ENCODE peak calls at places on chromosomes 2 and 18, in seven cellular contexts. X, M, W, S, B, U and N are unnamed samples.

GRCh38 chr2:112818094-112818902 is 18.3 kb downstream of the IL1B start:
- DNase-seq in X (peak; percentile 82), S (no peak), M (no peak), B (no peak), U (no peak), W (no peak), N (no peak)

GRCh38 chr2:197786010-197786877 is 1.1 kb upstream of the BOLL start:
- DNase-seq in B (peak; percentile 46), W (peak; percentile 94), U (peak; percentile 82), M (no peak), X (no peak), S (peak; percentile 35), N (peak; percentile 80)

GRCh38 chr2:172409042-172409441 is 18.3 kb upstream of the ITGA6 start:
- DNase-seq in W (no peak), U (no peak), M (no peak), B (no peak), S (no peak), X (no peak), N (no peak)

GRCh38 chr2:24972315-24972958 is 682 bp upstream of the DNAJC27 start:
- DNase-seq in B (peak; percentile 50), M (no peak), X (peak; percentile 36), S (peak; percentile 27), W (no peak), U (no peak), N (no peak)

GRCh38 chr2:38602136-38602731 is 494 bp downstream of the HNRNPLL start:
- DNase-seq in M (no peak), X (peak; percentile 24), B (no peak), S (peak; percentile 11), U (peak; percentile 84), W (peak; percentile 46), N (no peak)

GRCh38 chr2:138365581-138365980 is 136.0 kb upstream of the SPOPL start:
- DNase-seq in W (no peak), X (no peak), M (no peak), U (no peak), B (no peak), S (no peak), N (no peak)

GRCh38 chr2:71786291-71787107 is 333.1 kb downstream of the DYSF start:
- DNase-seq in W (no peak), B (no peak), X (no peak), M (no peak), S (no peak), U (no peak), N (no peak)

GRCh38 chr18:8609711-8610441 is 639 bp downstream of the RAB12 start:
- DNase-seq in B (peak; percentile 15), U (peak; percentile 78), S (no peak), M (no peak), W (no peak), X (peak; percentile 11), N (no peak)

GRCh38 chr2:221521261-221521845 is 50.8 kb downstream of the EPHA4 start:
- DNase-seq in U (no peak), S (no peak), B (no peak), X (no peak), W (no peak), M (no peak), N (no peak)

GRCh38 chr2:11004206-11004605 is 92.5 kb downstream of the KCNF1 start:
- DNase-seq in W (no peak), M (peak; percentile 77), U (no peak), S (no peak), X (no peak), B (no peak), N (no peak)

GRCh38 chr18:2123077-2123476 is 448.2 kb downstream of the METTL4 start:
- DNase-seq in M (no peak), X (no peak), W (no peak), S (no peak), U (no peak), B (no peak), N (no peak)

GRCh38 chr2:229489016-229489415 is 217.9 kb upstream of the PID1 start:
- DNase-seq in U (no peak), M (peak; percentile 13), W (no peak), X (no peak), S (no peak), B (peak; percentile 97), N (no peak)

GRCh38 chr18:8849696-8850095 is 144.3 kb downstream of the MTCL1 start:
- DNase-seq in B (peak; percentile 23), S (no peak), U (no peak), W (no peak), M (peak; percentile 57), X (no peak), N (no peak)

GRCh38 chr18:78778651-78779050 is 201.0 kb upstream of the SALL3 start:
- DNase-seq in W (no peak), S (no peak), M (no peak), B (no peak), X (no peak), U (no peak), N (no peak)

GRCh38 chr18:51955136-51955535 is 384.9 kb upstream of the DCC start:
- DNase-seq in U (peak; percentile 67), S (no peak), X (no peak), B (no peak), W (no peak), M (no peak), N (no peak)

GRCh38 chr2:200615247-200615646 is 29.4 kb downstream of the AOX1 start:
- DNase-seq in U (no peak), W (no peak), X (no peak), B (peak; percentile 80), M (peak; percentile 78), S (no peak), N (no peak)

GRCh38 chr2:40625849-40626248 is 174.0 kb upstream of the SLC8A1 start:
- DNase-seq in X (no peak), M (peak; percentile 90), B (peak; percentile 82), W (no peak), U (no peak), S (no peak), N (no peak)

GRCh38 chr2:71607490-71607889 is 154.1 kb downstream of the DYSF start:
- DNase-seq in M (no peak), S (no peak), W (peak; percentile 1), B (no peak), X (no peak), U (peak; percentile 32), N (no peak)

GRCh38 chr2:207282916-207283315 is 117.2 kb upstream of the KLF7 start:
- DNase-seq in X (no peak), S (no peak), M (no peak), U (no peak), W (no peak), B (no peak), N (no peak)

GRCh38 chr2:7034313-7034712 is 117.1 kb downstream of the RNF144A start:
- DNase-seq in M (no peak), S (no peak), B (no peak), X (no peak), W (peak; percentile 41), U (peak; percentile 70), N (no peak)

GRCh38 chr2:137729305-137729704 is 235.0 kb upstream of the HNMT start:
- DNase-seq in S (no peak), U (no peak), B (no peak), M (no peak), W (no peak), X (no peak), N (no peak)

GRCh38 chr2:41854227-41854626 is 193.6 kb upstream of the PKDCC start:
- DNase-seq in W (no peak), B (peak; percentile 26), U (no peak), X (no peak), M (peak; percentile 64), S (no peak), N (no peak)

GRCh38 chr2:217218269-217219140 is 358.6 kb upstream of the TNP1 start:
- DNase-seq in X (no peak), M (peak; percentile 87), W (no peak), S (no peak), U (no peak), B (no peak), N (no peak)

GRCh38 chr2:43429366-43429765 is 166.5 kb downstream of the THADA start:
- DNase-seq in S (no peak), W (no peak), X (no peak), U (no peak), B (no peak), M (no peak), N (no peak)

GRCh38 chr2:47309952-47310800 is 92.8 kb upstream of the MSH2 start:
- DNase-seq in X (no peak), M (peak; percentile 51), S (no peak), B (no peak), U (no peak), W (no peak), N (no peak)

GRCh38 chr18:75213610-75214009 is 3.0 kb downstream of the TSHZ1 start:
- DNase-seq in M (peak; percentile 36), S (no peak), B (no peak), W (no peak), U (no peak), X (peak; percentile 56), N (no peak)

GRCh38 chr2:159807183-159808037 is 9.4 kb upstream of the CD302 start:
- DNase-seq in W (peak; percentile 40), X (no peak), B (peak; percentile 77), S (no peak), M (peak; percentile 61), U (no peak), N (no peak)

GRCh38 chr18:51278045-51278649 is 80.7 kb upstream of the MEX3C start:
- DNase-seq in M (no peak), U (no peak), W (peak; percentile 83), S (no peak), B (peak; percentile 52), X (peak; percentile 47), N (peak; percentile 64)

GRCh38 chr2:180394305-180394704 is 387.2 kb upstream of the CWC22 start:
- DNase-seq in U (no peak), W (no peak), X (no peak), M (no peak), B (peak; percentile 8), S (no peak), N (no peak)

GRCh38 chr2:8309131-8309530 is 372.7 kb upstream of the ID2 start:
- DNase-seq in W (no peak), X (no peak), M (no peak), S (no peak), U (no peak), B (no peak), N (no peak)

GRCh38 chr2:21367421-21367820 is 243.7 kb downstream of the TDRD15 start:
- DNase-seq in X (no peak), M (peak; percentile 69), U (no peak), B (peak; percentile 55), W (no peak), S (no peak), N (no peak)

GRCh38 chr2:128548461-128548891 is 229.8 kb upstream of the HS6ST1 start:
- DNase-seq in X (no peak), M (no peak), S (no peak), B (no peak), W (no peak), U (peak; percentile 40), N (no peak)

GRCh38 chr2:230429513-230429912 is 13.5 kb downstream of the SP100 start:
- DNase-seq in M (no peak), S (no peak), W (no peak), B (no peak), U (no peak), X (no peak), N (no peak)

GRCh38 chr2:205524656-205525055 is 157.6 kb upstream of the NRP2 start:
- DNase-seq in M (no peak), S (no peak), W (no peak), B (no peak), U (no peak), X (no peak), N (no peak)

GRCh38 chr2:8691859-8692437 is 10.1 kb downstream of the ID2 start:
- DNase-seq in B (no peak), X (no peak), W (no peak), U (no peak), S (no peak), M (no peak), N (no peak)

GRCh38 chr2:143399679-143400078 is 270.5 kb downstream of the ARHGAP15 start:
- DNase-seq in S (no peak), M (peak; percentile 20), W (no peak), U (no peak), X (no peak), B (no peak), N (no peak)